ENCODE peak calls at places on chromosomes 5 and 9, in ten cellular contexts. S is neural progenitor cell; J is naive thymus-derived CD8-positive, alpha-beta T cell; Y is mesendoderm; C is erythroblast; R is Ammon's horn; Z is activated CD4-positive, alpha-beta T cell treated with anti-CD3 and anti-CD28 coated beads, Interleukin-2, amount 50 U/mL, for 48 hours; Q is heart left ventricle; T is sigmoid colon; E is KBM-7. I is an unnamed sample.

GRCh38 chr9:106657951-106658350 is 205.0 kb upstream of the ZNF462 start:
- DNase-seq in S (no peak), J (no peak), Y (no peak), C (no peak), R (no peak), Z (no peak), Q (no peak), T (no peak), E (no peak), I (no peak)

GRCh38 chr9:131657456-131657855 is 82.4 kb downstream of the RAPGEF1 start:
- DNase-seq in S (no peak), J (no peak), Y (no peak), C (no peak), R (no peak), Z (no peak), Q (no peak), T (no peak), E (no peak), I (no peak)

GRCh38 chr9:124017064-124017928 is 5.7 kb downstream of the LHX2 start:
- DNase-seq in S (peak; percentile 69), J (no peak), Y (no peak), C (no peak), R (no peak), Z (no peak), Q (no peak), T (no peak), E (no peak), I (no peak)

GRCh38 chr5:120088831-120089230 is 375.3 kb upstream of the PRR16 start:
- DNase-seq in S (no peak), J (no peak), Y (no peak), C (peak; percentile 3), R (no peak), Z (no peak), Q (no peak), T (no peak), E (peak; percentile 34), I (no peak)

GRCh38 chr9:91485006-91485405 is 61.4 kb upstream of the NFIL3 start:
- DNase-seq in S (no peak), J (no peak), Y (no peak), C (no peak), R (no peak), Z (no peak), Q (no peak), T (no peak), E (no peak), I (no peak)

GRCh38 chr5:81748556-81748955 is 2.3 kb downstream of the SSBP2 start:
- DNase-seq in S (no peak), J (no peak), Y (no peak), C (no peak), R (peak; percentile 35), Z (no peak), Q (no peak), T (no peak), E (no peak), I (no peak)

GRCh38 chr9:93132287-93132927 is 1.6 kb downstream of the NINJ1 start:
- DNase-seq in S (no peak), J (no peak), Y (no peak), C (no peak), R (peak; percentile 79), Z (no peak), Q (peak; percentile 78), T (peak; percentile 96), E (no peak), I (peak; percentile 82)

GRCh38 chr5:141001466-141001853 is 35.2 kb downstream of the PCDHAC2 start:
- DNase-seq in S (peak; percentile 34), J (no peak), Y (peak; percentile 61), C (no peak), R (no peak), Z (no peak), Q (no peak), T (no peak), E (no peak), I (no peak)

GRCh38 chr9:114989600-114990410 is 59.4 kb upstream of the TNFSF8 start:
- DNase-seq in S (no peak), J (peak; percentile 20), Y (no peak), C (no peak), R (no peak), Z (peak; percentile 81), Q (no peak), T (no peak), E (no peak), I (no peak)

GRCh38 chr5:117103703-117104102 is 529.1 kb upstream of the SEMA6A start:
- DNase-seq in S (peak; percentile 72), J (no peak), Y (no peak), C (no peak), R (peak; percentile 11), Z (no peak), Q (no peak), T (no peak), E (no peak), I (no peak)